ENCODE peak calls at places on chromosomes 16 and 17, in seven cellular contexts. Z is choroid plexus epithelial cell; K is stimulated activated CD4-positive, alpha-beta T cell treated with anti-CD3 and anti-CD28 coated beads, Interleukin-15, amount 100 ng/mL, for 48 hours; E is NCI-H1105; Y is left ventricle myocardium inferior; S is glutamatergic neuron; A is kidney tubule cell. C is an unnamed sample.

GRCh38 chr16:11139624-11140375 is 116.2 kb downstream of the SOCS1 start:
- DNase-seq in Z (no peak), K (no peak), E (no peak), Y (no peak), S (no peak), A (peak), C (no peak)

GRCh38 chr16:66044089-66044488 is 322.4 kb upstream of the CDH5 start:
- DNase-seq in Z (no peak), K (no peak), E (no peak), Y (no peak), S (no peak), A (no peak), C (no peak)

GRCh38 chr17:8290043-8290442 is 1.6 kb downstream of the RANGRF start:
- DNase-seq in Z (no peak), K (no peak), E (no peak), Y (no peak), S (no peak), A (peak), C (no peak)

GRCh38 chr16:88195021-88195581 is 187.7 kb upstream of the ZNF469 start:
- DNase-seq in Z (peak), K (no peak), E (no peak), Y (no peak), S (no peak), A (no peak), C (no peak)

GRCh38 chr17:63589646-63590045 is 11.0 kb upstream of the TACO1 start:
- DNase-seq in Z (no peak), K (no peak), E (no peak), Y (no peak), S (no peak), A (peak), C (no peak)

GRCh38 chr16:14486520-14487303 is 143.3 kb downstream of the PARN start:
- DNase-seq in Z (peak), K (no peak), E (no peak), Y (peak), S (no peak), A (peak), C (no peak)

GRCh38 chr16:73565263-73565662 is 517.3 kb upstream of the ZFHX3 start:
- DNase-seq in Z (peak), K (no peak), E (no peak), Y (no peak), S (no peak), A (no peak), C (no peak)

GRCh38 chr16:84907046-84907445 is 87.3 kb downstream of the CRISPLD2 start:
- DNase-seq in Z (no peak), K (no peak), E (no peak), Y (no peak), S (no peak), A (no peak), C (no peak)

GRCh38 chr16:82329504-82330192 is 159.6 kb upstream of the MPHOSPH6 start:
- DNase-seq in Z (no peak), K (no peak), E (peak), Y (no peak), S (no peak), A (no peak), C (no peak)

GRCh38 chr17:79224476-79224875 is 149.9 kb downstream of the ENGASE start:
- DNase-seq in Z (no peak), K (no peak), E (no peak), Y (no peak), S (no peak), A (peak), C (no peak)